ENCODE peak calls at places on chromosomes 2 and 18, in nine cellular contexts. V, Y, X, Z, I, J, R, D and A are unnamed samples.

GRCh38 chr2:138504546-138505239 is 3.1 kb downstream of the SPOPL start:
- DNase-seq in X (no peak), V (no peak), R (no peak), J (peak), I (no peak), D (no peak), Z (no peak), Y (peak), A (no peak)

GRCh38 chr2:79122676-79123075 is 2.4 kb downstream of the REG1A start:
- DNase-seq in I (no peak), R (no peak), X (no peak), J (no peak), V (no peak), Y (no peak), Z (no peak), D (no peak), A (no peak)

GRCh38 chr2:231917280-231918088 is 8.7 kb downstream of the NPPC start:
- DNase-seq in R (peak), J (no peak), Z (no peak), I (peak), X (no peak), D (peak), V (no peak), Y (no peak), A (no peak)

GRCh38 chr2:204492417-204492816 is 52.9 kb upstream of the PARD3B start:
- DNase-seq in J (no peak), R (no peak), D (no peak), X (no peak), I (no peak), Y (no peak), Z (no peak), V (no peak), A (no peak)

GRCh38 chr2:160868891-160869290 is 291.3 kb upstream of the TANK start:
- DNase-seq in J (no peak), V (no peak), R (no peak), Z (no peak), Y (no peak), I (no peak), X (peak), D (no peak), A (no peak)

GRCh38 chr18:2857491-2858063 is 10.8 kb downstream of the EMILIN2 start:
- DNase-seq in Y (no peak), R (peak), V (no peak), J (no peak), Z (peak), I (peak), X (peak), D (peak), A (peak)

GRCh38 chr2:186995092-186995491 is 146.1 kb upstream of the ZSWIM2 start:
- DNase-seq in X (peak), R (no peak), V (no peak), J (no peak), Y (no peak), Z (no peak), I (no peak), D (no peak), A (no peak)

GRCh38 chr2:13822365-13822764 is 810.2 kb upstream of the LRATD1 start:
- DNase-seq in R (no peak), V (no peak), I (no peak), J (no peak), X (no peak), D (no peak), Y (no peak), Z (no peak), A (no peak)

GRCh38 chr2:96500385-96501066 is 4.6 kb downstream of the NEURL3 start:
- DNase-seq in I (no peak), X (no peak), Y (no peak), D (no peak), V (no peak), J (no peak), R (no peak), Z (no peak), A (peak)

GRCh38 chr2:197146995-197147394 is 163.6 kb downstream of the ANKRD44 start:
- DNase-seq in Y (no peak), V (no peak), J (no peak), R (no peak), I (no peak), X (no peak), D (no peak), Z (no peak), A (no peak)

GRCh38 chr2:109145286-109145685 is 16.3 kb downstream of the SH3RF3 start:
- DNase-seq in I (no peak), J (no peak), V (no peak), R (no peak), D (no peak), Z (no peak), X (no peak), Y (no peak), A (no peak)

GRCh38 chr18:63213331-63213900 is 106.2 kb downstream of the BCL2 start:
- DNase-seq in Y (no peak), Z (no peak), V (no peak), D (no peak), J (no peak), I (no peak), X (peak), R (no peak), A (no peak)

GRCh38 chr2:127100261-127101047 is 6.5 kb downstream of the BIN1 start:
- DNase-seq in D (no peak), J (no peak), Y (no peak), I (peak), V (peak), R (no peak), Z (no peak), X (no peak), A (no peak)

GRCh38 chr18:6885992-6886823 is 156.7 kb downstream of the ARHGAP28 start:
- DNase-seq in I (no peak), V (peak), Z (peak), J (peak), Y (no peak), X (peak), R (peak), D (no peak), A (peak)

GRCh38 chr2:176122633-176123482 is at the start of gene HOXD9:
- DNase-seq in Z (no peak), Y (no peak), X (peak), I (no peak), R (peak), D (no peak), V (no peak), J (no peak), A (peak)

GRCh38 chr2:99571609-99572344 is 82.0 kb upstream of the REV1 start:
- DNase-seq in V (no peak), R (no peak), X (no peak), J (no peak), Y (no peak), I (no peak), Z (no peak), D (no peak), A (no peak)

GRCh38 chr18:23194150-23194968 is 59.1 kb downstream of the CABLES1 start:
- DNase-seq in J (no peak), I (no peak), D (no peak), V (no peak), Z (no peak), R (no peak), X (peak), Y (no peak), A (peak)

GRCh38 chr2:96549967-96550786 is 13.6 kb downstream of the ARID5A start:
- DNase-seq in R (peak), J (no peak), Z (no peak), I (peak), V (peak), D (peak), Y (no peak), X (no peak), A (no peak)

GRCh38 chr18:71293322-71293721 is 1004.5 kb downstream of the SOCS6 start:
- DNase-seq in R (no peak), I (no peak), J (no peak), Z (no peak), D (no peak), Y (no peak), X (no peak), V (no peak), A (no peak)

GRCh38 chr2:134917958-134918517 is 584 bp upstream of the CCNT2 start:
- DNase-seq in J (peak), Z (no peak), X (no peak), Y (peak), R (peak), I (no peak), D (no peak), V (no peak), A (no peak)

GRCh38 chr2:236507393-236508085 is 62.1 kb upstream of the ACKR3 start:
- DNase-seq in Y (peak), V (no peak), Z (no peak), I (peak), R (peak), X (no peak), D (peak), J (no peak), A (no peak)

GRCh38 chr18:8694891-8695290 is 10.5 kb upstream of the MTCL1 start:
- DNase-seq in V (no peak), I (no peak), Z (no peak), X (no peak), J (no peak), Y (no peak), R (no peak), D (no peak), A (no peak)

GRCh38 chr2:49426991-49427390 is 272.7 kb upstream of the FSHR start:
- DNase-seq in Z (no peak), I (no peak), V (no peak), D (no peak), Y (no peak), X (no peak), R (no peak), J (no peak), A (no peak)

GRCh38 chr18:76972838-76973237 is 150.5 kb downstream of the ZNF236 start:
- DNase-seq in I (no peak), Y (no peak), J (no peak), V (no peak), X (no peak), Z (no peak), D (no peak), R (no peak), A (no peak)

GRCh38 chr2:240319855-240320560 is 115.5 kb upstream of the GPC1 start:
- DNase-seq in Y (no peak), Z (peak), X (peak), D (no peak), J (no peak), V (no peak), I (no peak), R (peak), A (peak)

GRCh38 chr2:70088508-70089219 is 1.4 kb downstream of the PCBP1 start:
- DNase-seq in I (no peak), J (no peak), V (no peak), X (peak), D (no peak), Z (no peak), Y (no peak), R (no peak), A (no peak)

GRCh38 chr2:88139203-88139702 is 11.4 kb upstream of the FABP1 start:
- DNase-seq in Z (no peak), V (no peak), I (no peak), X (no peak), D (no peak), J (no peak), Y (no peak), R (no peak), A (no peak)

GRCh38 chr2:29130295-29130694 is 15.1 kb downstream of the CLIP4 start:
- DNase-seq in Z (no peak), X (peak), J (peak), D (no peak), V (peak), R (peak), I (no peak), Y (peak), A (no peak)

GRCh38 chr2:27379840-27380625 is 501 bp downstream of the ZNF513 start:
- DNase-seq in I (peak), Z (peak), V (peak), X (peak), J (peak), Y (peak), D (peak), R (peak), A (peak)

GRCh38 chr2:2271471-2271941 is 59.6 kb downstream of the MYT1L start:
- DNase-seq in I (no peak), R (no peak), Z (peak), X (no peak), V (no peak), Y (no peak), J (no peak), D (no peak), A (no peak)

GRCh38 chr2:86224645-86225355 is 25.5 kb downstream of the MRPL35 start:
- DNase-seq in D (no peak), Z (no peak), R (no peak), Y (no peak), V (no peak), J (no peak), I (no peak), X (no peak), A (no peak)

GRCh38 chr2:68320118-68320641 is 431 bp upstream of the CNRIP1 start:
- DNase-seq in V (no peak), J (no peak), Y (no peak), X (no peak), R (peak), I (no peak), D (no peak), Z (peak), A (no peak)

GRCh38 chr2:109110185-109110584 is 18.8 kb upstream of the SH3RF3 start:
- DNase-seq in R (no peak), D (no peak), X (no peak), Z (no peak), I (no peak), V (no peak), J (no peak), Y (no peak), A (no peak)

GRCh38 chr2:97958184-97958583 is 37.6 kb downstream of the TMEM131 start:
- DNase-seq in Z (no peak), Y (no peak), J (no peak), D (no peak), X (no peak), V (no peak), R (no peak), I (no peak), A (no peak)

GRCh38 chr18:76679877-76680276 is 142.5 kb upstream of the ZNF236 start:
- DNase-seq in J (no peak), D (no peak), Z (no peak), X (no peak), Y (no peak), R (no peak), V (no peak), I (no peak), A (peak)

GRCh38 chr2:144115892-144116291 is 404.0 kb downstream of the ZEB2 start:
- DNase-seq in R (no peak), V (no peak), I (no peak), D (no peak), Y (no peak), Z (no peak), J (no peak), X (peak), A (no peak)

GRCh38 chr2:239727182-239727775 is 297.9 kb downstream of the NDUFA10 start:
- DNase-seq in D (peak), Z (no peak), X (no peak), Y (no peak), I (peak), R (no peak), J (no peak), V (no peak), A (no peak)

GRCh38 chr18:35435420-35435819 is 58.3 kb upstream of the ZNF396 start:
- DNase-seq in Y (no peak), X (no peak), R (no peak), V (no peak), Z (no peak), D (no peak), I (no peak), J (no peak), A (no peak)

GRCh38 chr2:152555048-152555447 is 162.2 kb downstream of the PRPF40A start:
- DNase-seq in V (peak), X (peak), J (no peak), Z (no peak), I (no peak), D (no peak), R (no peak), Y (no peak), A (no peak)

GRCh38 chr2:152556506-152556905 is 160.8 kb downstream of the PRPF40A start:
- DNase-seq in R (peak), D (no peak), Z (no peak), X (no peak), I (no peak), Y (no peak), V (no peak), J (no peak), A (no peak)

GRCh38 chr2:152560163-152560562 is 157.1 kb downstream of the PRPF40A start:
- DNase-seq in X (peak), J (no peak), R (no peak), D (no peak), Y (no peak), V (no peak), Z (no peak), I (no peak), A (no peak)

GRCh38 chr2:152558174-152559091 is 158.8 kb downstream of the PRPF40A start:
- DNase-seq in D (no peak), Z (no peak), X (peak), J (peak), Y (no peak), R (no peak), I (no peak), V (no peak), A (no peak)

GRCh38 chr2:152557273-152557879 is 159.9 kb downstream of the PRPF40A start:
- DNase-seq in J (no peak), R (no peak), I (no peak), Y (no peak), V (no peak), X (peak), Z (no peak), D (no peak), A (no peak)
- TF ChIP-seq CTCF in J (no peak), R (no peak), I (no peak), Y (no peak), V (no peak), X (no peak), Z (no peak), D (no peak), A (no peak)

GRCh38 chr2:201126308-201127127 is 10.6 kb downstream of the CFLAR start:
- DNase-seq in V (no peak), I (no peak), R (peak), Z (no peak), D (no peak), Y (peak), J (peak), X (peak), A (no peak)
- H3K4me3 ChIP-seq in V (peak), I (peak), R (no peak), Z (no peak), D (peak), Y (peak), J (peak), X (no peak), A (no peak)

DNA sequence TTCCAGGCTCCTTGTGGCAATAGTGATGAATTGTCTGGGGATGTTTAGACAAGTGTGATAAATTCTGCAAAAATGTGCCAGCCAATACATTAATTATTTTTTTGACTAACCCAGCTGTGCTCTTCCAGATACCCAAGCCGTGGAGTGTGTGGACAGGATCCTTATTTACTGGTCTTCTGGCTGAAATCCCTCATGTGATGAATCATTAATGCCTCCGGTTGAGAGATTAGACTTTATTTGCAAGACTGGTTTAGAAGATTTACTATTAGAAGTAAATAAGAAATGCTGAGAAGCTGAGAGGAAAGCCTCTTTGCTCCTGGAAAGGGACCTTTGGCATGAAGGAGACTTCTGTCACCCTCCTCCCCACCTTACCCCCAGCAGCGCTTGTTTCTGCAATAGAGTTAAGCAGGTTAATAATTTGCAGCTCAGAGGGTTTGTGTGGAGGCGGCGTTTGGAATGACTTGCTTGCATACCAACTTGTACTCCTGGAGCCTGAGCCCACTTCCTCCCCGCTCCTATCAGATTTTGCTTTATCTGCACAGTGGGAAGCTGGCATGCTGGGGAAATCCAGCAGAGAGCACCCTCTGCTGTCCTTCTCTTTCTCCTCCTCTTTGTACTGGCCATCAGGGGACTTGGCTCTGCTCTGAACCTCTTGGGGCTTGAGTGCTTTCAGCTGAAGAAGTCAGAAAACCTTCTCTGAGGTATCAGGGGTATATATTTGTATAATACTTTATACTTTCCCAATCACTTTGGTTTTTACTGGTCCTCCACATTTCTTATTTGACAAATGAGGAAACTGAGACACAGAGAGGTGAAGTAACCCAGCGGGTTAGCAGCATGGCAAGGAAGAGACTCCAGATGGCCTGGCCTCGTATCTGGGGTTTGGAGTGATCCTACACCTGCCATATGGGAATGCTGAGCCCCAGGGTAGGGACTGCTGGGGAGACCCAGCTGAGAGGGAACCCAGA is 16.3 kb downstream of the SLC3A1 start:
- DNase-seq in V (peak), J (peak), Y (no peak), Z (peak), X (peak), R (peak), D (peak), I (peak), A (peak)
- TF ChIP-seq CTCF in V (peak), J (peak), Y (peak), Z (peak), X (peak), R (peak), D (peak), I (peak), A (no peak)

DNA sequence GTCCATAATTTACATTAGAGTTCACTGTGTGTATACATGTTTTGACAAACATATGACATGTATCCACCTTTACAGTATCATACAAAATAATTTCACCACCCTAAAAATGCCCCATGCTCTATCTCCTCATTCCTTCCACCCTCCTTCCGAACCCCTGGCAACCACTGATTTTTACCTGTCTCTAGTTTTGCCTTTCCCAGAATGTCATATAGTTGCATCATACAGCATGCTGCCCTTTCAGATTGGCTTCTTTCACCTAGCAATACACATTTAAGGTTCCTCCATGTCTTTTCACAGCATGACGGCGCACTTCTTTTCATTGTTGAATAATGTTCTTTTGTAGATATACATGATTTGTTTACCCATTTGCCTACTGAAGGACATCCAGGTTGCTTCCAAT is 10.4 kb downstream of the LRPPRC start:
- DNase-seq in J (no peak), I (no peak), Y (no peak), R (no peak), X (no peak), Z (no peak), V (no peak), D (no peak), A (no peak)
- H3K4me3 ChIP-seq in J (no peak), I (no peak), Y (no peak), R (no peak), X (no peak), Z (no peak), V (no peak), D (no peak), A (no peak)

DNA sequence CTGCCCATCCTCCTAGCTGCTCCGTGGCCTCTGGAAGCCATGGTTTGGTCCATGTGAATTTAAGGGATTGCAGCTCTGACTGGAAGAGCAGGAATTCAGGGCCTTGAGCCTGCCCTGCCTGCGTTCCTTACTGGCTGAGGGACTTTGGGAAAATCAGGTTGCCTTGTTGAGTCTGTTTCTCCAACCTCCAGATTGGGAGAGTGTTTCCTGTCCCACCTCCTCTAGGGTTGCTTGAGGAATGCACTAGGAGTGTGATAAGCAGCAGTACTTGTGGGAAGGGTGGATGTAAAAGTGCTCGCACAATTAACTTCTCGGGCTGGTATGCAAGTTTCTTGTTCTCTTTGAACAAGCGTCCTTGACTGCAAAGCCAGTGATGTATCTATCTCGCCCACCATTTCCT is 84.4 kb upstream of the YWHAQ start:
- DNase-seq in Y (no peak), D (no peak), Z (no peak), I (no peak), R (no peak), J (no peak), X (no peak), V (no peak), A (no peak)
- TF ChIP-seq CTCF in Y (no peak), D (no peak), Z (no peak), I (no peak), R (no peak), J (no peak), X (no peak), V (no peak), A (no peak)

GRCh38 chr2:189165656-189166380 is 13.7 kb downstream of the COL5A2 start:
- DNase-seq in Z (no peak), I (no peak), V (no peak), J (no peak), D (no peak), X (peak), Y (no peak), R (no peak), A (no peak)
- H3K4me3 ChIP-seq in Z (no peak), I (no peak), V (no peak), J (no peak), D (no peak), X (no peak), Y (no peak), R (no peak), A (no peak)